ENCODE peak calls at places on chromosomes 16 and 17, in nine cellular contexts. One of them, this sample, is unnamed.

GRCh38 chr17:79732804-79733691 is 2.3 kb downstream of the ENPP7 start:
- DNase-seq in HCT116: no peak
- DNase-seq in heart right ventricle: no peak
- DNase-seq in upper lobe of right lung: no peak
- DNase-seq in A549: no peak
- DNase-seq in fibroblast of lung: no peak
- DNase-seq in GM23248: no peak
- DNase-seq in Peyer's patch: peak; percentile 65
- DNase-seq in RWPE2: no peak
- DNase-seq in this sample: no peak

GRCh38 chr17:1239210-1239609 is 31.0 kb upstream of the BHLHA9 start:
- DNase-seq in HCT116: no peak
- DNase-seq in heart right ventricle: no peak
- DNase-seq in upper lobe of right lung: no peak
- DNase-seq in A549: no peak
- DNase-seq in fibroblast of lung: no peak
- DNase-seq in GM23248: no peak
- DNase-seq in Peyer's patch: no peak
- DNase-seq in RWPE2: no peak
- DNase-seq in this sample: no peak

GRCh38 chr17:22462461-22462860 is 770.1 kb downstream of the KCNJ18 start:
- DNase-seq in HCT116: no peak
- DNase-seq in heart right ventricle: no peak
- DNase-seq in upper lobe of right lung: no peak
- DNase-seq in A549: no peak
- DNase-seq in fibroblast of lung: no peak
- DNase-seq in GM23248: no peak
- DNase-seq in Peyer's patch: no peak
- DNase-seq in RWPE2: no peak
- DNase-seq in this sample: no peak

GRCh38 chr16:70740919-70741778 is 55.3 kb upstream of the MTSS2 start:
- DNase-seq in HCT116: no peak
- DNase-seq in heart right ventricle: no peak
- DNase-seq in upper lobe of right lung: no peak
- DNase-seq in A549: no peak
- DNase-seq in fibroblast of lung: peak; percentile 80
- DNase-seq in GM23248: peak; percentile 88
- DNase-seq in Peyer's patch: no peak
- DNase-seq in RWPE2: no peak
- DNase-seq in this sample: no peak

GRCh38 chr17:72816406-72816805 is 276.1 kb downstream of the SLC39A11 start:
- DNase-seq in HCT116: no peak
- DNase-seq in heart right ventricle: no peak
- DNase-seq in upper lobe of right lung: no peak
- DNase-seq in A549: no peak
- DNase-seq in fibroblast of lung: no peak
- DNase-seq in GM23248: no peak
- DNase-seq in Peyer's patch: no peak
- DNase-seq in RWPE2: no peak
- DNase-seq in this sample: no peak

GRCh38 chr17:61124562-61124961 is 275.1 kb upstream of the TBX2 start:
- DNase-seq in HCT116: no peak
- DNase-seq in heart right ventricle: no peak
- DNase-seq in upper lobe of right lung: no peak
- DNase-seq in A549: no peak
- DNase-seq in fibroblast of lung: no peak
- DNase-seq in GM23248: no peak
- DNase-seq in Peyer's patch: no peak
- DNase-seq in RWPE2: no peak
- DNase-seq in this sample: no peak

GRCh38 chr16:78816499-78817441 is 717.3 kb downstream of the WWOX start:
- DNase-seq in HCT116: no peak
- DNase-seq in heart right ventricle: peak; percentile 28
- DNase-seq in upper lobe of right lung: no peak
- DNase-seq in A549: no peak
- DNase-seq in fibroblast of lung: peak; percentile 14
- DNase-seq in GM23248: no peak
- DNase-seq in Peyer's patch: no peak
- DNase-seq in RWPE2: no peak
- DNase-seq in this sample: no peak

GRCh38 chr16:80824623-80825364 is 20.4 kb upstream of the CDYL2 start:
- DNase-seq in HCT116: peak; percentile 64
- DNase-seq in heart right ventricle: no peak
- DNase-seq in upper lobe of right lung: no peak
- DNase-seq in A549: peak; percentile 36
- DNase-seq in fibroblast of lung: peak; percentile 81
- DNase-seq in GM23248: peak; percentile 69
- DNase-seq in Peyer's patch: no peak
- DNase-seq in RWPE2: no peak
- DNase-seq in this sample: no peak

GRCh38 chr17:9936075-9936474 is 31.0 kb upstream of the RCVRN start:
- DNase-seq in HCT116: no peak
- DNase-seq in heart right ventricle: no peak
- DNase-seq in upper lobe of right lung: no peak
- DNase-seq in A549: no peak
- DNase-seq in fibroblast of lung: no peak
- DNase-seq in GM23248: no peak
- DNase-seq in Peyer's patch: no peak
- DNase-seq in RWPE2: no peak
- DNase-seq in this sample: no peak

GRCh38 chr17:18270851-18271170 is 10.3 kb downstream of the MIEF2 start:
- DNase-seq in HCT116: no peak
- DNase-seq in heart right ventricle: no peak
- DNase-seq in upper lobe of right lung: no peak
- DNase-seq in A549: no peak
- DNase-seq in fibroblast of lung: no peak
- DNase-seq in GM23248: no peak
- DNase-seq in Peyer's patch: no peak
- DNase-seq in RWPE2: no peak
- DNase-seq in this sample: no peak

GRCh38 chr16:24670623-24671454 is 58.6 kb upstream of the TNRC6A start:
- DNase-seq in HCT116: no peak
- DNase-seq in heart right ventricle: peak; percentile 64
- DNase-seq in upper lobe of right lung: peak; percentile 63
- DNase-seq in A549: peak; percentile 68
- DNase-seq in fibroblast of lung: peak; percentile 89
- DNase-seq in GM23248: peak; percentile 93
- DNase-seq in Peyer's patch: no peak
- DNase-seq in RWPE2: no peak
- DNase-seq in this sample: peak; percentile 88

GRCh38 chr17:16131593-16131992 is 83.7 kb downstream of the NCOR1 start:
- DNase-seq in HCT116: no peak
- DNase-seq in heart right ventricle: no peak
- DNase-seq in upper lobe of right lung: no peak
- DNase-seq in A549: no peak
- DNase-seq in fibroblast of lung: no peak
- DNase-seq in GM23248: no peak
- DNase-seq in Peyer's patch: no peak
- DNase-seq in RWPE2: no peak
- DNase-seq in this sample: no peak

GRCh38 chr17:55414983-55415382 is 6.7 kb downstream of the MMD start:
- DNase-seq in HCT116: no peak
- DNase-seq in heart right ventricle: no peak
- DNase-seq in upper lobe of right lung: no peak
- DNase-seq in A549: no peak
- DNase-seq in fibroblast of lung: no peak
- DNase-seq in GM23248: no peak
- DNase-seq in Peyer's patch: no peak
- DNase-seq in RWPE2: no peak
- DNase-seq in this sample: no peak

GRCh38 chr17:55418369-55419268 is 3.0 kb downstream of the MMD start:
- DNase-seq in HCT116: no peak
- DNase-seq in heart right ventricle: no peak
- DNase-seq in upper lobe of right lung: no peak
- DNase-seq in A549: no peak
- DNase-seq in fibroblast of lung: no peak
- DNase-seq in GM23248: no peak
- DNase-seq in Peyer's patch: no peak
- DNase-seq in RWPE2: no peak
- DNase-seq in this sample: no peak

GRCh38 chr17:55417411-55418268 is 4.0 kb downstream of the MMD start:
- DNase-seq in HCT116: no peak
- DNase-seq in heart right ventricle: no peak
- DNase-seq in upper lobe of right lung: no peak
- DNase-seq in A549: no peak
- DNase-seq in fibroblast of lung: no peak
- DNase-seq in GM23248: no peak
- DNase-seq in Peyer's patch: no peak
- DNase-seq in RWPE2: no peak
- DNase-seq in this sample: no peak

GRCh38 chr17:55416000-55416399 is 5.6 kb downstream of the MMD start:
- DNase-seq in HCT116: no peak
- DNase-seq in heart right ventricle: no peak
- DNase-seq in upper lobe of right lung: no peak
- DNase-seq in A549: no peak
- DNase-seq in fibroblast of lung: no peak
- DNase-seq in GM23248: no peak
- DNase-seq in Peyer's patch: no peak
- DNase-seq in RWPE2: no peak
- DNase-seq in this sample: no peak

GRCh38 chr17:55416470-55417052 is 5.1 kb downstream of the MMD start:
- DNase-seq in HCT116: no peak
- DNase-seq in heart right ventricle: no peak
- DNase-seq in upper lobe of right lung: no peak
- DNase-seq in A549: no peak
- DNase-seq in fibroblast of lung: peak; percentile 31
- DNase-seq in GM23248: peak; percentile 50
- DNase-seq in Peyer's patch: no peak
- DNase-seq in RWPE2: no peak
- DNase-seq in this sample: no peak
- H3K4me1 ChIP-seq in HCT116: peaks cover 8% of the 10 kb centered on the region
- H3K4me1 ChIP-seq in heart right ventricle: peaks cover 4% of the 10 kb centered on the region
- H3K4me1 ChIP-seq in upper lobe of right lung: peaks cover 12% of the 10 kb centered on the region
- H3K4me1 ChIP-seq in A549: peaks cover 19% of the 10 kb centered on the region
- H3K4me1 ChIP-seq in fibroblast of lung: peaks cover 2% of the 10 kb centered on the region
- H3K4me1 ChIP-seq in GM23248: no peaks in the 10 kb centered on the region
- H3K4me1 ChIP-seq in Peyer's patch: no peaks in the 10 kb centered on the region
- H3K4me1 ChIP-seq in RWPE2: peaks cover 5% of the 10 kb centered on the region
- H3K4me1 ChIP-seq in this sample: peaks cover 42% of the 10 kb centered on the region

DNA sequence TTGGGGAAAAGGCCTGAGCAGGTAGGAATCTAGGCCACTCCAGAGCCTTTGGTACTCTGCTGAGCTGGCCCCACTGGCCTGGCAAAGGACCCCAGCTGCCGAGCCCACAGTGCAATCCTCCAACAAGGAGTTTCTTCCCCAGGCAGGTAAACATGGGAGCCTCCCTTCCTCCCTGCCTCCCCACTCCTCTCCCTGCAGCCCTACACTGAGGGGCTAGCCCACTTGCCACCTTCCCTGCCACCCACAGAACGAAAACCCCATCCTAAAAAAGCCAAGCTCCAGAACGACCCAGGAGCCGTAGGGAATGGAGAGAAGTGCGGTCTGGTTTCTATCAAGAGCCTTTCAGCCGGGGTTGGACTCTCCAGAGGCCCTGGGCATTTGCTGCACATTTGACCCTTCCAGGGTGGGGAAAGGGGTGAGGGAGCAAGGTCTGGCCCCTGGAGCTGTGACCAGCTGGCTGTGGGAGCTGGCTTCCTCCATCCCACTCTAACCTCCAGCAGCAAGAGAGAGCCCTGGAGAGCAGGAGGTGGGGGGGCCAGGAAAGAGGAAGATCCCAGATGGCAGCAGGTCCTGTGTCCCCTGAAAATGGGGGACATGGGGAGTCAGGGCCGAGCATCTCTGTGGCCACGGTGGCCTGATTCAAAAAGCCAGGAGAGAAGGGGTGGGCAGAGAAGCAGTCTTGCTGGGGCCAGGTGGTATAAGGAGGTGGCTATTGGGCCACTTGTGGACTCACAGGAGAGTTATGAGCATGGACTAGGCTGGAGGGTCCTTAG is 1.3 kb downstream of the HID1 start:
- DNase-seq in HCT116: no peak
- DNase-seq in heart right ventricle: no peak
- DNase-seq in upper lobe of right lung: no peak
- DNase-seq in A549: no peak
- DNase-seq in fibroblast of lung: no peak
- DNase-seq in GM23248: no peak
- DNase-seq in Peyer's patch: no peak
- DNase-seq in RWPE2: no peak
- DNase-seq in this sample: no peak
- H3K4me1 ChIP-seq in HCT116: peaks cover 39% of the 10 kb centered on the region
- H3K4me1 ChIP-seq in heart right ventricle: peaks cover 5% of the 10 kb centered on the region
- H3K4me1 ChIP-seq in upper lobe of right lung: peaks cover 18% of the 10 kb centered on the region
- H3K4me1 ChIP-seq in A549: peaks cover 9% of the 10 kb centered on the region
- H3K4me1 ChIP-seq in fibroblast of lung: no peaks in the 10 kb centered on the region
- H3K4me1 ChIP-seq in GM23248: no peaks in the 10 kb centered on the region
- H3K4me1 ChIP-seq in Peyer's patch: peaks cover 14% of the 10 kb centered on the region
- H3K4me1 ChIP-seq in RWPE2: peaks cover 3% of the 10 kb centered on the region
- H3K4me1 ChIP-seq in this sample: peaks cover 18% of the 10 kb centered on the region

GRCh38 chr17:81448960-81449359 is 53.7 kb downstream of the BAHCC1 start:
- DNase-seq in HCT116: no peak
- DNase-seq in heart right ventricle: no peak
- DNase-seq in upper lobe of right lung: no peak
- DNase-seq in A549: no peak
- DNase-seq in fibroblast of lung: no peak
- DNase-seq in GM23248: no peak
- DNase-seq in Peyer's patch: no peak
- DNase-seq in RWPE2: no peak
- DNase-seq in this sample: no peak
- H3K4me1 ChIP-seq in HCT116: peaks cover 9% of the 10 kb centered on the region
- H3K4me1 ChIP-seq in heart right ventricle: no peaks in the 10 kb centered on the region
- H3K4me1 ChIP-seq in upper lobe of right lung: no peaks in the 10 kb centered on the region
- H3K4me1 ChIP-seq in A549: no peaks in the 10 kb centered on the region
- H3K4me1 ChIP-seq in fibroblast of lung: no peaks in the 10 kb centered on the region
- H3K4me1 ChIP-seq in GM23248: no peaks in the 10 kb centered on the region
- H3K4me1 ChIP-seq in Peyer's patch: peaks cover 5% of the 10 kb centered on the region
- H3K4me1 ChIP-seq in RWPE2: no peaks in the 10 kb centered on the region
- H3K4me1 ChIP-seq in this sample: no peaks in the 10 kb centered on the region

GRCh38 chr17:15103785-15104184 is 161.3 kb downstream of the PMP22 start:
- DNase-seq in HCT116: no peak
- DNase-seq in heart right ventricle: no peak
- DNase-seq in upper lobe of right lung: no peak
- DNase-seq in A549: no peak
- DNase-seq in fibroblast of lung: no peak
- DNase-seq in GM23248: no peak
- DNase-seq in Peyer's patch: no peak
- DNase-seq in RWPE2: no peak
- DNase-seq in this sample: no peak

GRCh38 chr17:15101175-15101574 is 164.0 kb downstream of the PMP22 start:
- DNase-seq in HCT116: no peak
- DNase-seq in heart right ventricle: no peak
- DNase-seq in upper lobe of right lung: no peak
- DNase-seq in A549: no peak
- DNase-seq in fibroblast of lung: no peak
- DNase-seq in GM23248: no peak
- DNase-seq in Peyer's patch: no peak
- DNase-seq in RWPE2: no peak
- DNase-seq in this sample: no peak

GRCh38 chr17:15109608-15110007 is 155.5 kb downstream of the PMP22 start:
- DNase-seq in HCT116: no peak
- DNase-seq in heart right ventricle: no peak
- DNase-seq in upper lobe of right lung: no peak
- DNase-seq in A549: no peak
- DNase-seq in fibroblast of lung: no peak
- DNase-seq in GM23248: no peak
- DNase-seq in Peyer's patch: no peak
- DNase-seq in RWPE2: no peak
- DNase-seq in this sample: no peak

GRCh38 chr17:15108992-15109391 is 156.1 kb downstream of the PMP22 start:
- DNase-seq in HCT116: no peak
- DNase-seq in heart right ventricle: no peak
- DNase-seq in upper lobe of right lung: no peak
- DNase-seq in A549: no peak
- DNase-seq in fibroblast of lung: no peak
- DNase-seq in GM23248: no peak
- DNase-seq in Peyer's patch: no peak
- DNase-seq in RWPE2: no peak
- DNase-seq in this sample: no peak

GRCh38 chr17:15106540-15106939 is 158.6 kb downstream of the PMP22 start:
- DNase-seq in HCT116: peak; percentile 22
- DNase-seq in heart right ventricle: no peak
- DNase-seq in upper lobe of right lung: no peak
- DNase-seq in A549: peak; percentile 21
- DNase-seq in fibroblast of lung: no peak
- DNase-seq in GM23248: peak; percentile 79
- DNase-seq in Peyer's patch: no peak
- DNase-seq in RWPE2: no peak
- DNase-seq in this sample: no peak
- H3K4me1 ChIP-seq in HCT116: peaks cover 13% of the 10 kb centered on the region
- H3K4me1 ChIP-seq in heart right ventricle: no peaks in the 10 kb centered on the region
- H3K4me1 ChIP-seq in upper lobe of right lung: no peaks in the 10 kb centered on the region
- H3K4me1 ChIP-seq in A549: no peaks in the 10 kb centered on the region
- H3K4me1 ChIP-seq in fibroblast of lung: no peaks in the 10 kb centered on the region
- H3K4me1 ChIP-seq in GM23248: peaks cover 10% of the 10 kb centered on the region
- H3K4me1 ChIP-seq in Peyer's patch: no peaks in the 10 kb centered on the region
- H3K4me1 ChIP-seq in RWPE2: peaks cover 6% of the 10 kb centered on the region
- H3K4me1 ChIP-seq in this sample: no peaks in the 10 kb centered on the region

This sample was measured in right atrium auricular region.